ENCODE peak calls at places on chromosomes 16 and 17, in nine cellular contexts. One of them, this sample, is unnamed.

GRCh38 chr16:88806491-88807111 is 3.0 kb downstream of the CDT1 start:
- DNase-seq in HFFc6: no peak
- DNase-seq in T-helper 2 cell: no peak
- DNase-seq in posterior cingulate gyrus: no peak
- DNase-seq in lower leg skin: no peak
- DNase-seq in GM23248: no peak
- DNase-seq in GM04504: no peak
- DNase-seq in stomach: no peak
- DNase-seq in posterior vena cava: no peak
- DNase-seq in this sample: no peak

GRCh38 chr16:79776243-79776884 is 175.8 kb upstream of the MAF start:
- DNase-seq in HFFc6: no peak
- DNase-seq in T-helper 2 cell: peak
- DNase-seq in posterior cingulate gyrus: no peak
- DNase-seq in lower leg skin: peak
- DNase-seq in GM23248: peak
- DNase-seq in GM04504: no peak
- DNase-seq in stomach: no peak
- DNase-seq in posterior vena cava: no peak
- DNase-seq in this sample: no peak

GRCh38 chr17:56834380-56835258 is 668 bp downstream of the DGKE start:
- DNase-seq in HFFc6: peak
- DNase-seq in T-helper 2 cell: peak
- DNase-seq in posterior cingulate gyrus: peak
- DNase-seq in lower leg skin: peak
- DNase-seq in GM23248: peak
- DNase-seq in GM04504: no peak
- DNase-seq in stomach: peak
- DNase-seq in posterior vena cava: peak
- DNase-seq in this sample: no peak

GRCh38 chr17:76734080-76734840 is 2.9 kb downstream of the SRSF2 start:
- DNase-seq in HFFc6: peak
- DNase-seq in T-helper 2 cell: peak
- DNase-seq in posterior cingulate gyrus: no peak
- DNase-seq in lower leg skin: no peak
- DNase-seq in GM23248: peak
- DNase-seq in GM04504: no peak
- DNase-seq in stomach: no peak
- DNase-seq in posterior vena cava: no peak
- DNase-seq in this sample: no peak

GRCh38 chr16:51243836-51244483 is 92.9 kb upstream of the SALL1 start:
- DNase-seq in HFFc6: no peak
- DNase-seq in T-helper 2 cell: no peak
- DNase-seq in posterior cingulate gyrus: no peak
- DNase-seq in lower leg skin: no peak
- DNase-seq in GM23248: no peak
- DNase-seq in GM04504: no peak
- DNase-seq in stomach: peak
- DNase-seq in posterior vena cava: no peak
- DNase-seq in this sample: no peak

GRCh38 chr17:55561973-55562495 is 50.8 kb upstream of the SMIM36 start:
- DNase-seq in HFFc6: no peak
- DNase-seq in T-helper 2 cell: peak
- DNase-seq in posterior cingulate gyrus: no peak
- DNase-seq in lower leg skin: no peak
- DNase-seq in GM23248: no peak
- DNase-seq in GM04504: no peak
- DNase-seq in stomach: no peak
- DNase-seq in posterior vena cava: no peak
- DNase-seq in this sample: no peak

GRCh38 chr17:80676096-80676466 is 131.4 kb downstream of the RPTOR start:
- DNase-seq in HFFc6: no peak
- DNase-seq in T-helper 2 cell: no peak
- DNase-seq in posterior cingulate gyrus: no peak
- DNase-seq in lower leg skin: no peak
- DNase-seq in GM23248: no peak
- DNase-seq in GM04504: no peak
- DNase-seq in stomach: no peak
- DNase-seq in posterior vena cava: no peak
- DNase-seq in this sample: no peak

GRCh38 chr17:79574108-79574507 is 36.7 kb downstream of the RBFOX3 start:
- DNase-seq in HFFc6: no peak
- DNase-seq in T-helper 2 cell: no peak
- DNase-seq in posterior cingulate gyrus: no peak
- DNase-seq in lower leg skin: no peak
- DNase-seq in GM23248: no peak
- DNase-seq in GM04504: no peak
- DNase-seq in stomach: no peak
- DNase-seq in posterior vena cava: peak
- DNase-seq in this sample: no peak

GRCh38 chr16:67396159-67396774 is 3.0 kb upstream of the TPPP3 start:
- DNase-seq in HFFc6: peak
- DNase-seq in T-helper 2 cell: no peak
- DNase-seq in posterior cingulate gyrus: peak
- DNase-seq in lower leg skin: peak
- DNase-seq in GM23248: peak
- DNase-seq in GM04504: peak
- DNase-seq in stomach: peak
- DNase-seq in posterior vena cava: peak
- DNase-seq in this sample: no peak

GRCh38 chr17:47388825-47389224 is 65.1 kb downstream of the EFCAB13 start:
- DNase-seq in HFFc6: no peak
- DNase-seq in T-helper 2 cell: no peak
- DNase-seq in posterior cingulate gyrus: no peak
- DNase-seq in lower leg skin: no peak
- DNase-seq in GM23248: no peak
- DNase-seq in GM04504: no peak
- DNase-seq in stomach: no peak
- DNase-seq in posterior vena cava: no peak
- DNase-seq in this sample: no peak

GRCh38 chr16:27109666-27110523 is 43.2 kb downstream of the C16orf82 start:
- DNase-seq in HFFc6: peak
- DNase-seq in T-helper 2 cell: peak
- DNase-seq in posterior cingulate gyrus: peak
- DNase-seq in lower leg skin: peak
- DNase-seq in GM23248: peak
- DNase-seq in GM04504: peak
- DNase-seq in stomach: peak
- DNase-seq in posterior vena cava: peak
- DNase-seq in this sample: no peak

GRCh38 chr17:28033972-28034714 is 8.3 kb upstream of the NLK start:
- DNase-seq in HFFc6: peak
- DNase-seq in T-helper 2 cell: no peak
- DNase-seq in posterior cingulate gyrus: no peak
- DNase-seq in lower leg skin: no peak
- DNase-seq in GM23248: peak
- DNase-seq in GM04504: peak
- DNase-seq in stomach: no peak
- DNase-seq in posterior vena cava: no peak
- DNase-seq in this sample: peak

GRCh38 chr17:59370580-59371299 is 39.3 kb downstream of the YPEL2 start:
- DNase-seq in HFFc6: no peak
- DNase-seq in T-helper 2 cell: no peak
- DNase-seq in posterior cingulate gyrus: no peak
- DNase-seq in lower leg skin: no peak
- DNase-seq in GM23248: no peak
- DNase-seq in GM04504: no peak
- DNase-seq in stomach: no peak
- DNase-seq in posterior vena cava: no peak
- DNase-seq in this sample: no peak